ENCODE peak calls at places on chromosome 3, in eight cellular contexts. H is HCT116, N is MM.1S, F is PC-3, Z is hepatocyte, G is GM23248, Q is neural progenitor cell, U is SK-N-SH. V is an unnamed sample.

GRCh38 chr3:13888576-13888975 is 8.7 kb upstream of the WNT7A start:
- DNase-seq in H (no peak), N (no peak), F (no peak), Z (peak; percentile 1), G (no peak), Q (no peak), U (no peak), V (no peak)

GRCh38 chr3:67460841-67461240 is 193.6 kb downstream of the SUCLG2 start:
- DNase-seq in H (no peak), N (no peak), F (no peak), Z (no peak), G (peak; percentile 1), Q (no peak), U (no peak), V (no peak)

GRCh38 chr3:190339130-190339529 is 16.9 kb upstream of the CLDN1 start:
- DNase-seq in H (peak; percentile 18), N (peak; percentile 35), F (peak; percentile 49), Z (no peak), G (peak; percentile 72), Q (no peak), U (no peak), V (no peak)

GRCh38 chr3:48427630-48427962 is 2.3 kb downstream of the PLXNB1 start:
- DNase-seq in H (no peak), N (no peak), F (no peak), Z (no peak), G (no peak), Q (no peak), U (no peak), V (no peak)

GRCh38 chr3:5840091-5840490 is 652.6 kb downstream of the EDEM1 start:
- DNase-seq in H (no peak), N (no peak), F (no peak), Z (no peak), G (no peak), Q (no peak), U (no peak), V (no peak)

GRCh38 chr3:73143821-73144237 is 82.4 kb downstream of the EBLN2 start:
- DNase-seq in H (no peak), N (no peak), F (no peak), Z (no peak), G (peak; percentile 69), Q (no peak), U (no peak), V (no peak)

GRCh38 chr3:197896421-197896820 is 53.6 kb upstream of the RPL35A start:
- DNase-seq in H (no peak), N (no peak), F (no peak), Z (no peak), G (no peak), Q (no peak), U (no peak), V (no peak)

GRCh38 chr3:15755181-15755580 is 42.6 kb downstream of the ANKRD28 start:
- DNase-seq in H (no peak), N (no peak), F (no peak), Z (no peak), G (no peak), Q (no peak), U (no peak), V (no peak)

GRCh38 chr3:172824229-172824628 is 73.7 kb downstream of the ECT2 start:
- DNase-seq in H (no peak), N (no peak), F (no peak), Z (no peak), G (no peak), Q (no peak), U (no peak), V (no peak)

GRCh38 chr3:141060287-141060686 is 9.1 kb downstream of the SPSB4 start:
- DNase-seq in H (no peak), N (no peak), F (no peak), Z (no peak), G (no peak), Q (no peak), U (no peak), V (no peak)

GRCh38 chr3:10729439-10729838 is 86.6 kb upstream of the SLC6A11 start:
- DNase-seq in H (no peak), N (no peak), F (no peak), Z (no peak), G (no peak), Q (no peak), U (no peak), V (no peak)

GRCh38 chr3:169722715-169723114 is 42.1 kb downstream of the TERC start:
- DNase-seq in H (no peak), N (no peak), F (no peak), Z (no peak), G (no peak), Q (no peak), U (no peak), V (no peak)

GRCh38 chr3:156751461-156752025 is 74.6 kb upstream of the LEKR1 start:
- DNase-seq in H (no peak), N (no peak), F (no peak), Z (peak; percentile 53), G (peak; percentile 98), Q (peak; percentile 90), U (peak; percentile 47), V (no peak)

GRCh38 chr3:76345878-76346277 is 560.5 kb upstream of the ZNF717 start:
- DNase-seq in H (no peak), N (no peak), F (no peak), Z (no peak), G (no peak), Q (peak; percentile 40), U (no peak), V (no peak)

GRCh38 chr3:18740631-18741583 is 315.8 kb upstream of the SATB1 start:
- DNase-seq in H (no peak), N (peak; percentile 90), F (no peak), Z (no peak), G (no peak), Q (no peak), U (no peak), V (peak; percentile 76)

GRCh38 chr3:187742351-187743171 is 2.7 kb downstream of the BCL6 start:
- DNase-seq in H (no peak), N (no peak), F (peak; percentile 70), Z (no peak), G (peak; percentile 53), Q (no peak), U (no peak), V (peak; percentile 63)

GRCh38 chr3:87354399-87354798 is 78.0 kb upstream of the POU1F1 start:
- DNase-seq in H (no peak), N (no peak), F (no peak), Z (peak; percentile 39), G (peak; percentile 46), Q (no peak), U (no peak), V (no peak)

GRCh38 chr3:126543457-126544090 is 15.2 kb downstream of the C3orf22 start:
- DNase-seq in H (no peak), N (no peak), F (no peak), Z (no peak), G (no peak), Q (no peak), U (peak; percentile 10), V (no peak)

GRCh38 chr3:170740726-170741591 is 129.0 kb downstream of the RPL22L1 start:
- DNase-seq in H (no peak), N (no peak), F (peak; percentile 93), Z (peak; percentile 57), G (peak; percentile 95), Q (no peak), U (no peak), V (no peak)

GRCh38 chr3:187986514-187986934 is 167.4 kb upstream of the LPP start:
- DNase-seq in H (peak; percentile 19), N (no peak), F (peak; percentile 94), Z (no peak), G (peak; percentile 96), Q (no peak), U (no peak), V (no peak)

DNA sequence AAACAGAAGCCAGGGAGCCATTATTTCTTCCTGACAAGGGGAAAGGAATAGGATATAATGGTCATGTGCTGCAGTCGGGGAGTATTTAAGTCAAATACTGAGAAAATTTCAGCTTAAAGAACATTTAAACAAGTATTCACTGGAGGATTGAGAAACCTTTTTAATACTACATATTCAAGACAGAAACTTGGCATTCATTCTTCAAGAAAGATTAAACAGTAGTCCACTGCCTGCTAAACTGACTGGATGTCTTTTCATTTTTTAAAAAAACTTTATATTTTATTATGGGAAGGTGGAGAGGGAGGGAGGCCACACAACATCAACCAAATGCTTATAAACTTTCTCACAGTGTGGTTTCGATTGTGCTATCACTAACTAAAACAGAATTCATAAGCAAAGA is 107.4 kb upstream of the CBLB start:
- DNase-seq in H (no peak), N (no peak), F (no peak), Z (no peak), G (no peak), Q (no peak), U (no peak), V (no peak)
- TF ChIP-seq EZH2phosphoT487 in H (no peak), N (no peak), F (no peak), Z (no peak), G (no peak), Q (no peak), U (no peak), V (no peak)

GRCh38 chr3:136954246-136954645 is 3.5 kb upstream of the IL20RB start:
- DNase-seq in H (no peak), N (no peak), F (no peak), Z (no peak), G (peak; percentile 35), Q (no peak), U (no peak), V (no peak)
- H3K27ac ChIP-seq in H (no peak overlapping the region), N (no peak overlapping the region), F (no peak overlapping the region), Z (peak overlapping the region; percentile 91), G (no peak overlapping the region), Q (no peak overlapping the region), U (no peak overlapping the region), V (no peak overlapping the region)

DNA sequence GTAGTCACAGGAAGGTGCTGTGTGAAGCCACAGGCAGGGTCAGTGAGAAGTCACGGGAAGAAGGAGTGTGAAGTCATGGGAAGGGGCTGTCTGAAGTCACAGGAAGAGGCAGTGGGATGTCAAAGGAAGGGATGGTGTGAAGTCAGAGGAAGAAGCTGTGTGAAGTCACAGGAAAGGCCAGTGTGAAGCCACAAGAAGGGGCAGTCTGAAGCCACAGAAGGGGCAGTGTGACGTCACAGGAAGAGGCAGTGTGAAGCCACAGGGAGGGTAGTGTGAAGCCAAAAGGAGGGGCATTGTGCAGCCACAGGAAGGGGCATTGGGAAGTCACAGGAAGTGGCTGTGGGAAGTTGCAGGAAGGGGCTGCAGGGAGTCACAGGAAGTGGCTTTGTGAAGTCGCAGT is 35.1 kb downstream of the GASK1A start:
- DNase-seq in H (no peak), N (no peak), F (no peak), Z (no peak), G (no peak), Q (no peak), U (no peak), V (no peak)
- H3K9me3 ChIP-seq in H (no peaks in the 10 kb centered on the region), N (no peaks in the 10 kb centered on the region), F (peaks cover 3% of the 10 kb centered on the region), Z (no peaks in the 10 kb centered on the region), G (no peaks in the 10 kb centered on the region), Q (no peaks in the 10 kb centered on the region), U (no peaks in the 10 kb centered on the region), V (peaks cover 26% of the 10 kb centered on the region)

DNA sequence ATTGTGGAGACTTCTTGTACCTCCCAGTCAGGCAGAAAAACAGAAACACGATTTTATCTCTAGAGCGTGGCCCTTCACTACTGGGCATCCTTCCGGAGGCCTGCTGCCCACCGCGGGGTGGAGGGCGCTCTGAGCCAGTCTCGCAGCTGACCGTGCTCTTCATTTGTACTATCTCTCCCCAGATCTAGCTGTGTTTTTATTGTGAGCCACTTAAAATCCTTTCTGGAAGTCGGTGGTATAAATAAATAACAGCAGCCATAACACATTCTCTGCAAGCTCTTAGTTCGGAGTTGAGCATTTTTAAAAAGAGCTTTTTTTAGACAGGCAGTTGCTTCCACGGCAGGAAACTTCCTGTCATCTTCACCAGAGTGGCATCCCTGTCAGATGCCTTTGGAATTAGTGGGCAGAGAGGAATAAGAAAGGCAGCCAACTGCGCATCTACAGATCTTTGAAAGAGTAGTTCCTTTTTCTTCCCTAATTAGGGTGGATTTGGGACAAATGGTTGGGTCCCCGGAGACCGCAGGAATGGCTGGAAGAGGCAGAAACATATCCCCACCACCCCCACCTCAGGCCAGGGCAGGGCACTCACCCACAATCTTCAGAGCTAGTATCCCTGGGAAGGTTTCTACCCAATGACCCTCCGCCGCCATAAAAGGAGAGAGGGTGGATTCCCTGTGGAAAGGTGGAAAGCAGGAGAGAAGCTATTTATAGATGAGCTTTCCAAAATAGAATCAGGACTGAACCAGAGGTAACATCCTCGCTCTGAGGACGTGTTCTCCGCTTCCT is 91.1 kb downstream of the TOP2B start:
- DNase-seq in H (no peak), N (no peak), F (peak; percentile 25), Z (no peak), G (peak; percentile 48), Q (no peak), U (peak; percentile 79), V (no peak)
- TF ChIP-seq EZH2phosphoT487 in H (no peak), N (no peak), F (no peak), Z (no peak), G (no peak), Q (no peak), U (no peak), V (no peak)